ENCODE peak calls at places on chromosomes 6 and 20, in five cellular contexts. Q, M, N, V and D are unnamed samples.

GRCh38 chr20:40489886-40490285 is 199.2 kb downstream of the MAFB start:
- DNase-seq in Q (no peak), M (no peak), N (no peak), V (no peak), D (no peak)

GRCh38 chr6:75815756-75816155 is 66.7 kb downstream of the MYO6 start:
- DNase-seq in V (no peak), N (no peak), Q (no peak), M (no peak), D (no peak)

GRCh38 chr6:119055069-119055468 is 23.4 kb downstream of the FAM184A start:
- DNase-seq in M (no peak), N (no peak), V (no peak), Q (no peak), D (no peak)

GRCh38 chr6:117549606-117550005 is 52.7 kb downstream of the GOPC start:
- DNase-seq in N (no peak), V (no peak), M (no peak), Q (no peak), D (no peak)

GRCh38 chr6:3482869-3483268 is 26.0 kb upstream of the SLC22A23 start:
- DNase-seq in V (no peak), N (no peak), Q (no peak), M (no peak), D (no peak)

GRCh38 chr20:34506480-34506879 is 9.7 kb upstream of the DYNLRB1 start:
- DNase-seq in V (no peak), M (no peak), N (no peak), Q (no peak), D (no peak)

GRCh38 chr6:165774903-165775608 is 112.0 kb upstream of the PDE10A start:
- DNase-seq in Q (no peak), N (no peak), V (peak), M (no peak), D (no peak)

GRCh38 chr6:108492131-108492766 is 68.5 kb upstream of the FOXO3 start:
- DNase-seq in N (peak), Q (peak), M (no peak), V (peak), D (no peak)

GRCh38 chr20:58542411-58543095 is 27.4 kb upstream of the APCDD1L start:
- DNase-seq in Q (peak), M (no peak), N (no peak), V (no peak), D (no peak)

GRCh38 chr6:111552241-111552744 is 53.4 kb downstream of the TRAF3IP2 start:
- DNase-seq in V (no peak), M (peak), N (peak), Q (peak), D (peak)

GRCh38 chr6:144007779-144008500 is at the start of gene PLAGL1:
- DNase-seq in M (peak), Q (peak), V (peak), N (no peak), D (no peak)

GRCh38 chr6:87419266-87419665 is 11.5 kb downstream of the CFAP206 start:
- DNase-seq in N (no peak), Q (no peak), V (no peak), M (no peak), D (no peak)

GRCh38 chr6:135411339-135411738 is 86.2 kb downstream of the AHI1 start:
- DNase-seq in Q (no peak), M (no peak), N (no peak), V (peak), D (no peak)

GRCh38 chr6:63272397-63272796 is 47.4 kb downstream of the LGSN start:
- DNase-seq in N (no peak), Q (peak), V (peak), M (no peak), D (no peak)

GRCh38 chr6:14984454-14984853 is 261.4 kb upstream of the JARID2 start:
- DNase-seq in V (peak), N (no peak), M (no peak), Q (peak), D (no peak)

GRCh38 chr20:33387177-33387576 is 14.1 kb downstream of the CDK5RAP1 start:
- DNase-seq in V (no peak), Q (peak), M (no peak), N (no peak), D (no peak)

GRCh38 chr20:63441777-63442493 is 30.5 kb downstream of the KCNQ2 start:
- DNase-seq in Q (peak), N (no peak), V (peak), M (no peak), D (no peak)

GRCh38 chr20:18679020-18679419 is 91.2 kb downstream of the DTD1 start:
- DNase-seq in Q (peak), N (peak), V (no peak), M (no peak), D (no peak)

GRCh38 chr6:147311218-147311617 is 107.0 kb downstream of the STXBP5 start:
- DNase-seq in Q (peak), M (no peak), N (peak), V (no peak), D (no peak)

DNA sequence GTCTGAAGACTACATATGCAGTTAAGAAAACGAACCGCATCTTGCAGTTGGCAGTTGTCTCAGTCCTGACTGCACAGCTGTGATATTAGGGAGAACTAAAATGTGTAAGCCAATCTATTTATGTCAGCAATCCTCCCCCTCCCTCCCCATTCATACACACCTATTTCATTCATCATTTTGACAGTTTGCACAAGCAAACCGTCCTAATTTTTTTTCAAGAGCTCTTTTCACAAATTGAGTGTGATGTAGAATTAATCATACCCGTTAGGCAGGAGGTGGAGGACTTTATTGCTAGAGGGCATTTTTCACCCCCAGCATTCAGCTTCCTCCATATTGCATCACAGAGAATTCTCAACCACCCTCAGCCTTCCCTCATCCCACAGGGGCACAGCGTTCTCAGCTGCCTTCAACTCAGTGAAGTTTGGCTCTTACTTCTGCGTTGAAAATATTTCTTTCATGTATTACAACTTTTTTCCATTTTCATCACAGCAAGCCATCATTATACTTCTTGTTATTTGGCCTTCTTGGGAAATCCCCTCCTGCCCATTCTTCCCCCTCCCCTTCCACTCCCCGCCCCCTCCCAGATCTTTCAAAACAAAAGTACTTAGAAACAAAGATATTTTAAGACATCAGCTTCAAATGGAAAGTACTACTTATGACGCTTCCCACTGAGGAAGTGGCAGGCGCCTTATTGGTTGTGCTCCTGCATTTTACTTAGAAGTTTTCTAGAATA is 37.5 kb downstream of the NOX3 start:
- DNase-seq in Q (peak), N (no peak), V (no peak), M (peak), D (no peak)
- H3K4me3 ChIP-seq in Q (peak), N (no peak), V (no peak), M (no peak), D (peak)

GRCh38 chr20:44586986-44587980 is 4.9 kb downstream of the PKIG start:
- DNase-seq in M (no peak), N (no peak), Q (peak), V (no peak), D (no peak)
- H3K4me3 ChIP-seq in M (no peak), N (no peak), Q (no peak), V (no peak), D (peak)

DNA sequence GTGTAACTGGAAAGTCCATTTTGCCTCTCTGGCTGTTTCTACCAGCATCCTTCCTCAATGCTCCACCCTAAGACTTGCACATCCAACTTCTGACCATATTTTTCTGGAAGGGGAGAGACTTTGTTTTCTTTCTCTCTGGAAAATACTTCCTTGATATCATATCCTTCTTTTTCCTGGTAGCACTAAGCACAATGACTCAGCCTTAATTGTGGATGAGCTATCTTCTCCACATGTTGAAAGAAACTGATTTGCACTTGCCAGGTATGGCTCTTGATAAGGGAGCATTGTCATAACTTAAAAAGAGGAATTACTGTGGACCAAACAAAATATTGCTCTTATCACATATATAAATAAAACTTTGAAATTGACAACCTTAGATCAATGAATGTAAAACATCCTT is 30.1 kb upstream of the IBTK start:
- DNase-seq in N (no peak), V (no peak), Q (no peak), M (no peak), D (no peak)
- H3K4me3 ChIP-seq in N (no peak), V (no peak), Q (no peak), M (no peak), D (no peak)

DNA sequence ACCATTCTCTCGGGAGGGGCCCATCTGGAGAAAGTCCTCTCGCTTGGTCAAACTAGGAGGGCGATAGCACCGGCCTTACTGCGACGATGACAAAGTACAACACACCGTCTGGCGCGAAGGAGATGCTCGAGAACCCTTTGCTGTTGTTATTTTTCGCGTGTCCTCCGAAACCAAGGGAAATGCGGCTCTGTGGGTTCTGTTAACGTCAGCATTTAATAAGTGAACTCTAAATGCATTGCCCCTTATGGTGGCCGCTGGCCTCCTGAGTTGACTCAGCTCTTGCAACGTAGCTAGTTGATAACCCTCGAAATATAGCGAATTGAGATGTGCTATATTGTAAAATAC is 577 bp upstream of the SCAND1 start:
- DNase-seq in Q (peak), M (no peak), N (no peak), V (peak), D (no peak)
- H3K4me3 ChIP-seq in Q (peak), M (peak), N (peak), V (peak), D (peak)